ENCODE peak calls at places on chromosomes 5 and 9, in four cellular contexts. Y is A549, I is IMR-90, J is body of pancreas. S is an unnamed sample.

GRCh38 chr9:108517591-108518365 is 338.0 kb downstream of the ACTL7B start:
- DNase-seq in J (no peak), I (no peak), Y (no peak), S (no peak)

GRCh38 chr5:66933066-66933465 is 263.5 kb downstream of the CD180 start:
- DNase-seq in J (no peak), I (peak; percentile 86), Y (no peak), S (no peak)

GRCh38 chr9:90970603-90971002 is 169.0 kb downstream of the SYK start:
- DNase-seq in Y (no peak), I (peak; percentile 49), J (no peak), S (no peak)

GRCh38 chr5:123512631-123513461 is 869 bp downstream of the CSNK1G3 start:
- DNase-seq in Y (peak; percentile 36), J (peak; percentile 25), I (peak; percentile 30), S (peak; percentile 92)

GRCh38 chr9:107336718-107337360 is 53.8 kb downstream of the RAD23B start:
- DNase-seq in I (peak; percentile 56), J (peak; percentile 63), Y (no peak), S (no peak)

GRCh38 chr5:42858031-42858643 is 46.4 kb upstream of the SELENOP start:
- DNase-seq in I (no peak), Y (no peak), J (no peak), S (no peak)

GRCh38 chr5:176726746-176727527 is 79.7 kb downstream of the TSPAN17 start:
- DNase-seq in I (no peak), J (no peak), Y (no peak), S (no peak)

GRCh38 chr9:12195456-12195855 is 497.7 kb upstream of the TYRP1 start:
- DNase-seq in I (no peak), Y (no peak), J (no peak), S (no peak)

GRCh38 chr9:131179561-131180219 is 54.3 kb downstream of the NUP214 start:
- DNase-seq in I (peak; percentile 95), Y (no peak), J (no peak), S (no peak)

GRCh38 chr9:2787065-2787464 is 56.8 kb downstream of the PUM3 start:
- DNase-seq in J (no peak), I (peak; percentile 73), Y (no peak), S (no peak)

GRCh38 chr5:63794296-63794695 is 167.9 kb downstream of the HTR1A start:
- DNase-seq in Y (no peak), J (no peak), I (no peak), S (no peak)

GRCh38 chr5:163760498-163760897 is 255.1 kb downstream of the MAT2B start:
- DNase-seq in I (peak; percentile 99), Y (no peak), J (no peak), S (no peak)

GRCh38 chr9:91604451-91604850 is 180.8 kb upstream of the NFIL3 start:
- DNase-seq in I (no peak), J (no peak), Y (no peak), S (no peak)

GRCh38 chr5:154311362-154311761 is 120.8 kb downstream of the GALNT10 start:
- DNase-seq in I (no peak), J (no peak), Y (no peak), S (no peak)

GRCh38 chr9:105967798-105968197 is 273.5 kb downstream of the TMEM38B start:
- DNase-seq in I (no peak), J (no peak), Y (no peak), S (no peak)

GRCh38 chr5:116539222-116539621 is 35.4 kb downstream of the SEMA6A start:
- DNase-seq in Y (no peak), J (no peak), I (no peak), S (no peak)

GRCh38 chr9:116238225-116238624 is 84.6 kb downstream of the PAPPA start:
- DNase-seq in J (no peak), Y (peak; percentile 62), I (peak; percentile 93), S (no peak)

GRCh38 chr5:115414406-115415142 is 118.1 kb upstream of the CCDC112 start:
- DNase-seq in J (no peak), I (peak; percentile 99), Y (no peak), S (no peak)

GRCh38 chr5:98975223-98975622 is 46.4 kb upstream of the CHD1 start:
- DNase-seq in J (no peak), Y (no peak), I (peak; percentile 9), S (no peak)

GRCh38 chr9:20903214-20903613 is 128.2 kb downstream of the HACD4 start:
- DNase-seq in Y (no peak), I (no peak), J (no peak), S (no peak)

GRCh38 chr9:96061293-96061987 is 185.9 kb downstream of the ERCC6L2 start:
- DNase-seq in Y (peak; percentile 25), I (peak; percentile 41), J (peak; percentile 66), S (no peak)

GRCh38 chr9:98368366-98369065 is 113.1 kb upstream of the TBC1D2 start:
- DNase-seq in Y (no peak), I (peak; percentile 29), J (no peak), S (no peak)

GRCh38 chr9:113219972-113220371 is 1.1 kb downstream of the FKBP15 start:
- DNase-seq in J (no peak), I (peak; percentile 84), Y (no peak), S (no peak)

GRCh38 chr5:10513501-10514442 is 50.1 kb upstream of the ANKRD33B start:
- DNase-seq in J (no peak), I (peak; percentile 83), Y (peak; percentile 52), S (peak; percentile 13)

GRCh38 chr5:92455011-92455410 is 1071.9 kb upstream of the ARRDC3 start:
- DNase-seq in J (no peak), I (no peak), Y (no peak), S (no peak)

GRCh38 chr5:72525816-72526215 is 18.6 kb upstream of the ZNF366 start:
- DNase-seq in J (no peak), I (peak; percentile 77), Y (no peak), S (no peak)

GRCh38 chr9:111040494-111040893 is 2.2 kb upstream of the LPAR1 start:
- DNase-seq in J (no peak), Y (no peak), I (no peak), S (no peak)

GRCh38 chr9:70589571-70590263 is 175.3 kb upstream of the KLF9 start:
- DNase-seq in I (peak; percentile 90), Y (no peak), J (peak; percentile 12), S (no peak)

GRCh38 chr9:136182422-136182790 is 22.5 kb downstream of the LHX3 start:
- DNase-seq in J (no peak), Y (no peak), I (no peak), S (no peak)

GRCh38 chr5:115855959-115856358 is 14.2 kb downstream of the AP3S1 start:
- DNase-seq in I (peak; percentile 24), Y (no peak), J (no peak), S (no peak)

GRCh38 chr9:21995652-21996275 is 1.2 kb downstream of the CDKN2B-AS1 start:
- DNase-seq in I (peak; percentile 55), J (peak; percentile 50), Y (no peak), S (peak; percentile 93)

GRCh38 chr5:9335269-9335668 is 210.6 kb downstream of the SEMA5A start:
- DNase-seq in I (no peak), J (no peak), Y (no peak), S (no peak)

GRCh38 chr5:120386981-120387380 is 77.1 kb upstream of the PRR16 start:
- DNase-seq in Y (no peak), I (no peak), J (no peak), S (no peak)

GRCh38 chr9:133528887-133529262 is 4.1 kb upstream of the MYMK start:
- DNase-seq in J (no peak), I (no peak), Y (no peak), S (no peak)

GRCh38 chr5:97560176-97560993 is 377.3 kb upstream of the RIOK2 start:
- DNase-seq in I (no peak), Y (no peak), J (no peak), S (no peak)

GRCh38 chr9:121706149-121706548 is 54.7 kb downstream of the DAB2IP start:
- DNase-seq in J (no peak), I (no peak), Y (no peak), S (no peak)
- H3K4me1 ChIP-seq in J (peaks cover 19% of the 10 kb centered on the region), I (peaks cover 18% of the 10 kb centered on the region), Y (no peaks in the 10 kb centered on the region), S (peaks cover 32% of the 10 kb centered on the region)

DNA sequence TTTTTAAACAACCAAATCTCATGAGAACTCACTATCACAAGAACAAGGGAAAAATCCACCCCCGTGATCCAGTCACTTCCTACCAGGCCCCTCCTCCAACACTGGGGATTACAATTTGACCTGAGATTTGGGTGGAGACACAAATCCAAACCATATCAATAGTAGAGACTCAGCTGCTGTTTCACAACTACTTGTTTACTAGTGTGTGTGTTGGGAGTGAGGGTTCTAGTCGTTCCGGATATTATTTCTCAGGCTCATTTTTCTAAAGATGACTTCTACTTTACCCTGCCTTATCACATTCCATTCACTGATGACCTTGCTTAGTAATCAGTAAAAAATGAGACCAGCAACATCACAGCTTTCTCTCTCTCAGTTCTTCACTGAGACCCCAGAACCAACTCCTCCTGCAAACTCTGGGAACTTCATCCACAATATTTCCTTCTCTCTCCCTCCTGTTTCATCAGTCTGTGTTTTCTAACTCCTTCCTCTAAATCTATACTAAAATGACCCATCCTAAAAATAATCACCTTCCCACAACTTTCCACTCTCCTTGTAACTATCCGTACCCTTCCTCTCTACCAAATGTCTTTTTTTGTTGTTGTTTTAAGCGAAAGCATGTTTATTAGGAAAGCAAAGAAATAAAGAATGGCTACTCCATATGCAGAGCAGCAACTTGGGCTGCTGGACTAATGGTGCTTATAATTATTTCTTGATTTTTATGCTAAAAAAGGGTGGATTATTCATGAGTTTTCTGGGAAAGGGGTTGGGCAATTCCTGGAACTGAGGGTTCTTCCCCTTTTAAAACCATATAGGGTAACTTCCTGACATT is 121.5 kb upstream of the SPRY4 start:
- DNase-seq in J (no peak), I (peak; percentile 84), Y (no peak), S (no peak)
- TF ChIP-seq POLR2A in J (no peak), I (no peak), Y (no peak), S (no peak)

GRCh38 chr9:5890641-5891040 is at the start of gene MLANA:
- DNase-seq in Y (no peak), I (no peak), J (no peak), S (no peak)
- H3K27ac ChIP-seq in Y (no peak within 1 kb of the TSS), I (no peak within 1 kb of the TSS), J (no peak within 1 kb of the TSS), S (no peak within 1 kb of the TSS)

GRCh38 chr9:69411246-69411645 is 86.2 kb downstream of the ENTREP1 start:
- DNase-seq in I (no peak), J (no peak), Y (no peak), S (no peak)

GRCh38 chr9:69411931-69412740 is 87.1 kb downstream of the ENTREP1 start:
- DNase-seq in I (no peak), Y (no peak), J (no peak), S (no peak)

GRCh38 chr9:69412741-69413150 is 87.7 kb downstream of the ENTREP1 start:
- DNase-seq in I (peak; percentile 52), Y (peak; percentile 75), J (peak; percentile 75), S (no peak)
- H3K4me1 ChIP-seq in I (no peaks in the 10 kb centered on the region), Y (no peaks in the 10 kb centered on the region), J (peaks cover 5% of the 10 kb centered on the region), S (no peaks in the 10 kb centered on the region)

GRCh38 chr5:5461012-5461411 is 38.5 kb downstream of the ICE1 start:
- DNase-seq in I (no peak), Y (no peak), J (no peak), S (no peak)
- TF ChIP-seq POLR2A in I (no peak), Y (no peak), J (no peak), S (no peak)

DNA sequence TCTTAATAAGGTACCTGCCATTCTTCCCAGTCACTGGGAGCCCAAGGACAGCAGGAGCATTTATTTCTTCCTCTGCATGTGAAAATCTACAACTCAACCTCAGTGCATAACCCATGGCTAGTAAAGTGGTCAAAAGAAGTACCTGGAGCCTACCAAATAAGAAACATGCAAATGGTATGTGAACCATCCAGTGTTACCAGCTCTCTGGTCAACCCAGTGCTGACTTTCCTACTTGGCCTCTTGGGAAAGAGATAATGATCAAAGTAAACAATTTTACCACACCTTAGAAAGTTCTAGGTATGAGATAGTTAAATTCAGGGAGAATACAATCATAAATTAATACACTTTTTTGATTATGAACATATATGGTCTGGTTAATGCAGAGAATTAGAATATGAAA is 325.6 kb downstream of the ENC1 start:
- DNase-seq in J (no peak), Y (no peak), I (no peak), S (no peak)
- H3K27ac ChIP-seq in J (no peak overlapping the region), Y (peak overlapping the region; percentile 88), I (no peak overlapping the region), S (no peak overlapping the region)

S was measured in spleen.